ENCODE peak calls at places on chromosomes 3 and 15, in four cellular contexts. One of them, this sample, is unnamed. For H3K4me1 and H3K27me3, the result is how much of the 10 kb centered on the place peaks cover.

GRCh38 chr15:77420610-77421369 is at the start of gene HMG20A:
- DNase-seq in Peyer's patch: peak
- DNase-seq in tibial nerve: peak
- DNase-seq in adrenal gland: peak
- DNase-seq in this sample: peak

GRCh38 chr3:29775352-29775751 is 494.5 kb downstream of the RBMS3 start:
- DNase-seq in Peyer's patch: no peak
- DNase-seq in tibial nerve: no peak
- DNase-seq in adrenal gland: no peak
- DNase-seq in this sample: no peak

GRCh38 chr3:39136533-39137434 is 16.6 kb downstream of the CSRNP1 start:
- DNase-seq in Peyer's patch: no peak
- DNase-seq in tibial nerve: no peak
- DNase-seq in adrenal gland: no peak
- DNase-seq in this sample: no peak

GRCh38 chr15:64883097-64883581 is 28.6 kb upstream of the ANKDD1A start:
- DNase-seq in Peyer's patch: no peak
- DNase-seq in tibial nerve: no peak
- DNase-seq in adrenal gland: no peak
- DNase-seq in this sample: no peak

GRCh38 chr15:74626752-74627692 is 11.4 kb downstream of the CLK3 start:
- DNase-seq in Peyer's patch: no peak
- DNase-seq in tibial nerve: no peak
- DNase-seq in adrenal gland: no peak
- DNase-seq in this sample: no peak

GRCh38 chr3:23826382-23827061 is 20.8 kb downstream of the UBE2E1 start:
- DNase-seq in Peyer's patch: no peak
- DNase-seq in tibial nerve: no peak
- DNase-seq in adrenal gland: peak
- DNase-seq in this sample: peak

GRCh38 chr15:26985050-26985449 is 14.1 kb downstream of the GABRG3 start:
- DNase-seq in Peyer's patch: no peak
- DNase-seq in tibial nerve: no peak
- DNase-seq in adrenal gland: no peak
- DNase-seq in this sample: no peak

GRCh38 chr15:65969865-65970832 is 100.9 kb downstream of the RAB11A start:
- DNase-seq in Peyer's patch: no peak
- DNase-seq in tibial nerve: no peak
- DNase-seq in adrenal gland: no peak
- DNase-seq in this sample: no peak

GRCh38 chr3:31770822-31771326 is 210.2 kb downstream of the OSBPL10 start:
- DNase-seq in Peyer's patch: no peak
- DNase-seq in tibial nerve: no peak
- DNase-seq in adrenal gland: no peak
- DNase-seq in this sample: no peak

GRCh38 chr15:78752492-78753358 is 58.5 kb downstream of the ADAMTS7 start:
- DNase-seq in Peyer's patch: peak
- DNase-seq in tibial nerve: no peak
- DNase-seq in adrenal gland: peak
- DNase-seq in this sample: no peak

GRCh38 chr3:13566462-13566748 is 17.5 kb downstream of the FBLN2 start:
- DNase-seq in Peyer's patch: peak
- DNase-seq in tibial nerve: no peak
- DNase-seq in adrenal gland: no peak
- DNase-seq in this sample: no peak

GRCh38 chr15:40598126-40598525 is 4.1 kb downstream of the KNL1 start:
- DNase-seq in Peyer's patch: no peak
- DNase-seq in tibial nerve: no peak
- DNase-seq in adrenal gland: no peak
- DNase-seq in this sample: no peak

GRCh38 chr15:52340093-52340492 is 44.5 kb upstream of the MYO5C start:
- DNase-seq in Peyer's patch: no peak
- DNase-seq in tibial nerve: no peak
- DNase-seq in adrenal gland: no peak
- DNase-seq in this sample: no peak

GRCh38 chr3:10845839-10846656 is 30.0 kb downstream of the SLC6A11 start:
- DNase-seq in Peyer's patch: no peak
- DNase-seq in tibial nerve: no peak
- DNase-seq in adrenal gland: peak
- DNase-seq in this sample: no peak

GRCh38 chr15:70313099-70314017 is 215.6 kb upstream of the TLE3 start:
- DNase-seq in Peyer's patch: no peak
- DNase-seq in tibial nerve: no peak
- DNase-seq in adrenal gland: no peak
- DNase-seq in this sample: no peak

GRCh38 chr3:175057406-175057805 is 198.3 kb downstream of the NAALADL2 start:
- DNase-seq in Peyer's patch: no peak
- DNase-seq in tibial nerve: no peak
- DNase-seq in adrenal gland: no peak
- DNase-seq in this sample: no peak

GRCh38 chr3:50356553-50356952 is 2.8 kb downstream of the TMEM115 start:
- DNase-seq in Peyer's patch: peak
- DNase-seq in tibial nerve: no peak
- DNase-seq in adrenal gland: no peak
- DNase-seq in this sample: peak
- H3K4me1 ChIP-seq in Peyer's patch: under half
- H3K4me1 ChIP-seq in tibial nerve: under half
- H3K4me1 ChIP-seq in adrenal gland: under half
- H3K4me1 ChIP-seq in this sample: under half

GRCh38 chr3:187833375-187833774 is 88.1 kb upstream of the BCL6 start:
- DNase-seq in Peyer's patch: no peak
- DNase-seq in tibial nerve: no peak
- DNase-seq in adrenal gland: no peak
- DNase-seq in this sample: no peak

GRCh38 chr3:187833799-187834578 is 88.7 kb upstream of the BCL6 start:
- DNase-seq in Peyer's patch: no peak
- DNase-seq in tibial nerve: no peak
- DNase-seq in adrenal gland: no peak
- DNase-seq in this sample: no peak

GRCh38 chr3:187838016-187838535 is 92.8 kb upstream of the BCL6 start:
- DNase-seq in Peyer's patch: no peak
- DNase-seq in tibial nerve: no peak
- DNase-seq in adrenal gland: no peak
- DNase-seq in this sample: no peak

GRCh38 chr3:187839422-187839821 is 94.2 kb upstream of the BCL6 start:
- DNase-seq in Peyer's patch: no peak
- DNase-seq in tibial nerve: no peak
- DNase-seq in adrenal gland: no peak
- DNase-seq in this sample: no peak

GRCh38 chr3:187836848-187837770 is 91.8 kb upstream of the BCL6 start:
- DNase-seq in Peyer's patch: no peak
- DNase-seq in tibial nerve: no peak
- DNase-seq in adrenal gland: no peak
- DNase-seq in this sample: no peak
- TF ChIP-seq POLR2A in Peyer's patch: no peak
- TF ChIP-seq POLR2A in tibial nerve: no peak
- TF ChIP-seq POLR2A in adrenal gland: no peak
- TF ChIP-seq POLR2A in this sample: no peak

GRCh38 chr3:115663414-115663813 is 40.1 kb downstream of the GAP43 start:
- DNase-seq in Peyer's patch: no peak
- DNase-seq in tibial nerve: no peak
- DNase-seq in adrenal gland: no peak
- DNase-seq in this sample: no peak

GRCh38 chr3:115666081-115666480 is 42.8 kb downstream of the GAP43 start:
- DNase-seq in Peyer's patch: no peak
- DNase-seq in tibial nerve: no peak
- DNase-seq in adrenal gland: no peak
- DNase-seq in this sample: no peak

GRCh38 chr3:115670911-115671310 is 47.6 kb downstream of the GAP43 start:
- DNase-seq in Peyer's patch: no peak
- DNase-seq in tibial nerve: no peak
- DNase-seq in adrenal gland: no peak
- DNase-seq in this sample: no peak

GRCh38 chr3:115671761-115672455 is 48.6 kb downstream of the GAP43 start:
- DNase-seq in Peyer's patch: no peak
- DNase-seq in tibial nerve: no peak
- DNase-seq in adrenal gland: peak
- DNase-seq in this sample: no peak

GRCh38 chr3:115667175-115668065 is 44.1 kb downstream of the GAP43 start:
- DNase-seq in Peyer's patch: no peak
- DNase-seq in tibial nerve: no peak
- DNase-seq in adrenal gland: no peak
- DNase-seq in this sample: no peak
- H3K27me3 ChIP-seq in Peyer's patch: under half
- H3K27me3 ChIP-seq in tibial nerve: under half
- H3K27me3 ChIP-seq in adrenal gland: under half
- H3K27me3 ChIP-seq in this sample: under half

DNA sequence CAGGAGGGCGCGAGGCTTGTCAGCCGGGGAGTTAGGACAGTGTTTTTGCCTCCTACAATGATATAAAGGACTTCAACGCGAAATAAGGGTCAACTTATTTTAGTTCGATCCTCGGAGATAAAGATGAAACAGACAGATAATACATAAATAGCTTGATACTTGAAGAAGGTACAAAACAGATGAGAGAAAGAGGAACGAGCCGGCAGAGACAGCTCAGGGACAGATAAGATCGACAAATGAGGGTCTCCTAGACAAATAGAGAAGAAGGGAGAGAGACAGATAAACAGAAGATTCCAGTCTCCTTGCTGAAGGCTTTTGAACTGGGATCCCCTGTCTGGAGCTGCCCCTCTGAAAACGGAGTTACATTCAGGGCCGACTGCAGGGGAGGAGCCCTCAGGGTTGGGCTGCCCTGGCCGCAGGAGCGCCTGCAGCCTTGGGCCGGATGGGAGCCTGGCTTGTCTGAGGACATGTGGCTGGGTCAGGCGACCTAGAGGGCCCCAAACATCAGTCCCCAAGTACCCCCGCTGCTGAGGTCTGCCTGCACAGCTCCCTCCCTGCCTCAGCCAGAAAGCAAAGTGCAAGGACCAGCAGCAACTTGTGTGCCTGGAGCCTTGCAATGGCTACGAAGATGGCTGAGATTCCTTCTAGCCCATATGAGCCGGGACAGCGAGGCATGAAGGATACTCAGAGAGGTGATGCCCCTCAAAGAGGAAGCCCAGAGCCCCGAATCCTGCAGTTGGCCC is 981 bp upstream of the SKOR1 start:
- DNase-seq in Peyer's patch: peak
- DNase-seq in tibial nerve: no peak
- DNase-seq in adrenal gland: no peak
- DNase-seq in this sample: no peak
- H3K4me1 ChIP-seq in Peyer's patch: under half
- H3K4me1 ChIP-seq in tibial nerve: under half
- H3K4me1 ChIP-seq in adrenal gland: under half
- H3K4me1 ChIP-seq in this sample: under half

DNA sequence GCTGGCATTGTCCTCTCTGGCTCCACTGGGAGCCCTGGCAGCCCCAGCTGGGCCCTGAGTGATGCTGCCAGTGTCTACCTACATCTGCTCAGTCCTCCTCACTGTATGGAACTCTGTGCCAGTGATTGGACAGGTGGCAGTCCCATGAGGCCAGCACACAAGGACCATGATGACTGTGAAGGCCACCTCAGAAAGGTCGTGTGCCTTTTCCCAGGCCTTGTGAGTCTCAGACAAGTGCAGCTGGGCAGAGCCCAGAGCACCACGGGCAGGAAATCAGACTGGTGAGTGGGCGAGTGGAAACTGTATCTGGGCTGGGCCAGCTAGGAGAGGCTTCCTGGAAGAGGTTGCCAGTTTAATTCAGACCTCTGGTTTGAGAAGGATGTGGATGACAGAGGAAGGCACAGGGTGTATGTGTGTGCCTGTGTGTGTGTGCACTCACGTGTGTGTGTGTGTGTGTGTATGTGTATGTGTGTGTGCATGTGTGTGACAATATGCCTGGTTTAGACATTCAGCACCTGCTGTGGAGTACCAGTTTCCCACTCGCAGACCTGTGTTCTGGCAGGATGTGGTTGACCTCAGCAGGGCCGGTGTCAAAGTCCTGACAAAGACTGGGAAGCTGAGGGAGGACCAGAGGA is 7.0 kb downstream of the MAPKAPK3 start:
- DNase-seq in Peyer's patch: no peak
- DNase-seq in tibial nerve: no peak
- DNase-seq in adrenal gland: no peak
- DNase-seq in this sample: no peak
- TF ChIP-seq POLR2A in Peyer's patch: no peak
- TF ChIP-seq POLR2A in tibial nerve: no peak
- TF ChIP-seq POLR2A in adrenal gland: no peak
- TF ChIP-seq POLR2A in this sample: no peak

GRCh38 chr3:43964640-43965039 is 273.9 kb downstream of the ABHD5 start:
- DNase-seq in Peyer's patch: no peak
- DNase-seq in tibial nerve: no peak
- DNase-seq in adrenal gland: no peak
- DNase-seq in this sample: no peak

GRCh38 chr3:43963208-43963607 is 272.5 kb downstream of the ABHD5 start:
- DNase-seq in Peyer's patch: no peak
- DNase-seq in tibial nerve: no peak
- DNase-seq in adrenal gland: no peak
- DNase-seq in this sample: no peak

GRCh38 chr3:43968465-43968864 is 273.2 kb upstream of the TOPAZ1 start:
- DNase-seq in Peyer's patch: no peak
- DNase-seq in tibial nerve: no peak
- DNase-seq in adrenal gland: no peak
- DNase-seq in this sample: no peak

GRCh38 chr3:43969944-43970343 is 271.7 kb upstream of the TOPAZ1 start:
- DNase-seq in Peyer's patch: no peak
- DNase-seq in tibial nerve: no peak
- DNase-seq in adrenal gland: no peak
- DNase-seq in this sample: no peak

DNA sequence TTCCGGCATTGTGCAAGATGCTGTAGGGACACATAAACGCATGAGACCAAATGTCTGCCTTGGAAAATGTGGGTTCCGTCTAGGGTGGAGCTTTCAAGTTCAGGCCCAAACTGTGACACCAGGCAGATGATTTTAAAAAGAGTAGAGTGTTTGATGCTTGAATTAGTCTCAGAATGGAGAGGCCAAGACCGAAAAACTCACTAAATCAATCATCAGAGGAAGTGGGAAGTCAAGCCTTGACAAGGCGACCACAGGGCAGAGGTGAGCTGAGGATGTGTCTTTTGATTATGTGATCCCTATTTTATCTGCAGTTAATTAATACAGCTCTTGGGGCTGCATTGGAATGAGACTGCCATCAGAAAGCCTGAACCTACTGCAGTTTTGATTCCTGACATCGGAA is 275.4 kb downstream of the ABHD5 start:
- DNase-seq in Peyer's patch: no peak
- DNase-seq in tibial nerve: no peak
- DNase-seq in adrenal gland: no peak
- DNase-seq in this sample: no peak
- H3K27me3 ChIP-seq in Peyer's patch: under half
- H3K27me3 ChIP-seq in tibial nerve: under half
- H3K27me3 ChIP-seq in adrenal gland: under half
- H3K27me3 ChIP-seq in this sample: under half

This sample was measured in thyroid gland.